ENCODE peak calls at places on chromosomes 12 and 14, in four cellular contexts. V is epithelial cell of prostate, D is IMR-90, O is colonic mucosa. T is an unnamed sample.

GRCh38 chr14:103273847-103274615 is 60.0 kb upstream of the EIF5 start:
- DNase-seq in V (no peak), D (no peak), O (peak; percentile 16), T (no peak)

GRCh38 chr12:25041006-25041741 is 92.3 kb upstream of the BCAT1 start:
- DNase-seq in V (no peak), O (no peak), D (no peak), T (no peak)

GRCh38 chr14:51318777-51319176 is 78.7 kb downstream of the TMX1 start:
- DNase-seq in D (no peak), V (no peak), O (no peak), T (no peak)

GRCh38 chr14:101906645-101907044 is 57.7 kb upstream of the DYNC1H1 start:
- DNase-seq in O (no peak), V (no peak), D (no peak), T (no peak)

GRCh38 chr12:52655720-52656124 is 3.7 kb upstream of the KRT2 start:
- DNase-seq in V (no peak), D (no peak), O (no peak), T (no peak)

GRCh38 chr12:1272132-1272531 is 281.1 kb downstream of the ERC1 start:
- DNase-seq in O (no peak), D (no peak), V (no peak), T (no peak)

GRCh38 chr12:109523071-109523470 is 45.6 kb downstream of the UBE3B start:
- DNase-seq in O (no peak), D (no peak), V (no peak), T (no peak)

GRCh38 chr12:76568130-76568529 is 8.6 kb upstream of the OSBPL8 start:
- DNase-seq in V (no peak), D (no peak), O (no peak), T (no peak)

GRCh38 chr14:33463731-33464130 is 487.1 kb downstream of the EGLN3 start:
- DNase-seq in D (no peak), V (no peak), O (no peak), T (no peak)

GRCh38 chr12:117090816-117091711 is 8.2 kb downstream of the TESC start:
- DNase-seq in D (no peak), O (no peak), V (no peak), T (peak; percentile 20)

GRCh38 chr12:119659289-119659897 is 8.5 kb upstream of the PRKAB1 start:
- DNase-seq in V (no peak), D (peak; percentile 24), O (peak; percentile 43), T (no peak)

GRCh38 chr12:124727244-124727673 is 136.4 kb downstream of the SCARB1 start:
- DNase-seq in V (no peak), O (peak; percentile 44), D (no peak), T (no peak)

GRCh38 chr14:67335781-67336180 is 23.8 kb downstream of the ATP6V1D start:
- DNase-seq in D (peak; percentile 27), V (no peak), O (no peak), T (no peak)

GRCh38 chr12:81644503-81644902 is 114.6 kb downstream of the PPFIA2 start:
- DNase-seq in V (no peak), D (peak; percentile 36), O (no peak), T (no peak)

GRCh38 chr12:31210104-31210503 is 115.8 kb downstream of the SINHCAF start:
- DNase-seq in V (no peak), O (no peak), D (no peak), T (no peak)

GRCh38 chr12:29733060-29733459 is 50.7 kb downstream of the TMTC1 start:
- DNase-seq in V (peak; percentile 29), D (peak; percentile 43), O (no peak), T (no peak)

GRCh38 chr12:69115955-69116354 is 123.4 kb upstream of the CPSF6 start:
- DNase-seq in O (no peak), V (no peak), D (no peak), T (no peak)

GRCh38 chr12:82527165-82527780 is 159.4 kb upstream of the TMTC2 start:
- DNase-seq in V (peak; percentile 8), O (peak; percentile 46), D (peak; percentile 64), T (no peak)

GRCh38 chr14:30034049-30034635 is 106.5 kb upstream of the PRKD1 start:
- DNase-seq in V (no peak), D (peak; percentile 17), O (no peak), T (no peak)

GRCh38 chr12:77830502-77830901 is at the start of gene NAV3:
- DNase-seq in D (no peak), V (no peak), O (no peak), T (no peak)

GRCh38 chr14:35829449-35829848 is 3.3 kb downstream of the BRMS1L start:
- DNase-seq in D (peak; percentile 73), V (no peak), O (no peak), T (no peak)

GRCh38 chr12:131530041-131530332 is 180.9 kb upstream of the SFSWAP start:
- DNase-seq in V (no peak), O (no peak), D (no peak), T (no peak)

GRCh38 chr12:64186789-64187188 is 35.3 kb downstream of the KICS2 start:
- DNase-seq in D (peak; percentile 47), V (peak; percentile 12), O (no peak), T (no peak)

GRCh38 chr12:47111392-47111778 is 31.6 kb upstream of the AMIGO2 start:
- DNase-seq in O (no peak), D (no peak), V (no peak), T (no peak)

GRCh38 chr12:25877446-25877845 is 81.0 kb upstream of the RASSF8 start:
- DNase-seq in V (no peak), D (no peak), O (no peak), T (no peak)

GRCh38 chr12:93020225-93020997 is 91.3 kb upstream of the EEA1 start:
- DNase-seq in V (no peak), D (no peak), O (peak; percentile 80), T (no peak)

GRCh38 chr12:6335451-6336078 is 6.3 kb downstream of the TNFRSF1A start:
- DNase-seq in V (peak; percentile 65), D (peak; percentile 88), O (peak; percentile 77), T (peak; percentile 84)

GRCh38 chr14:24215495-24216344 is at the start of gene MDP1:
- DNase-seq in D (peak; percentile 83), V (peak; percentile 44), O (peak; percentile 88), T (peak; percentile 94)

GRCh38 chr12:124295431-124296058 is 652 bp downstream of the RFLNA start:
- DNase-seq in O (peak; percentile 52), V (no peak), D (no peak), T (no peak)

GRCh38 chr14:105144231-105144665 is 24.3 kb downstream of the JAG2 start:
- DNase-seq in O (no peak), V (no peak), D (no peak), T (no peak)

GRCh38 chr14:92247347-92247746 is 75.6 kb upstream of the SLC24A4 start:
- DNase-seq in O (no peak), D (no peak), V (no peak), T (no peak)

GRCh38 chr14:97762386-97762785 is 965.2 kb downstream of the VRK1 start:
- DNase-seq in V (no peak), O (no peak), D (no peak), T (no peak)

GRCh38 chr12:85949253-85949652 is 75.2 kb downstream of the NTS start:
- DNase-seq in D (no peak), O (no peak), V (no peak), T (no peak)

GRCh38 chr12:85951823-85952222 is 77.7 kb downstream of the NTS start:
- DNase-seq in V (no peak), D (peak; percentile 5), O (no peak), T (no peak)

GRCh38 chr12:85947286-85947685 is 73.2 kb downstream of the NTS start:
- DNase-seq in O (no peak), D (no peak), V (no peak), T (no peak)

GRCh38 chr12:85948340-85948739 is 74.2 kb downstream of the NTS start:
- DNase-seq in O (no peak), D (no peak), V (no peak), T (no peak)
- H3K27ac ChIP-seq in O (no peak overlapping the region), D (no peak overlapping the region), V (no peak overlapping the region), T (no peak overlapping the region)

GRCh38 chr12:91989143-91989542 is 156.5 kb downstream of the BTG1 start:
- DNase-seq in D (no peak), O (no peak), V (no peak), T (no peak)

GRCh38 chr12:91988571-91988970 is 157.1 kb downstream of the BTG1 start:
- DNase-seq in D (no peak), O (no peak), V (no peak), T (no peak)

GRCh38 chr12:91991397-91992187 is 154.1 kb downstream of the BTG1 start:
- DNase-seq in V (no peak), O (no peak), D (no peak), T (no peak)

GRCh38 chr12:91988076-91988475 is 157.6 kb downstream of the BTG1 start:
- DNase-seq in V (no peak), O (no peak), D (no peak), T (no peak)

DNA sequence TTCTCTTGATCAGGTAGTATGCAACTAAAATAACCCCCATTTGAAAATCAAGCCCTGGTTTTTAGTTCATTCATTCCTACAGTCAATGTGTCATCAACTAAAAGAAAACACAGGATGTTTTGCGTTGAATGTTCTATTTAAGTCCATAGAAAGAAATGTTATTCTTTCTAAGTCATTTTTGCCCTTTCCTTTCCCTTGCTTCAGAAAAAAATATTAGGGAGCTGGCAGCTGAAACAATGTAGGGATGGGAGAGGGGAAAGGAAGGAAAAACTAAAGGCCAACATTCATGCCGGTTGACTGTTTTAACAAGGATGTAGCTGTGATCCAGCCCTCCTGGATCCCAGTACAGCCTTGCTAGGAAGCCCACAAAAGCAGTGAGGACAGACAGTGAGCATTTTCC is 155.1 kb downstream of the BTG1 start:
- DNase-seq in V (no peak), D (peak; percentile 63), O (no peak), T (no peak)
- H3K27ac ChIP-seq in V (no peak overlapping the region), D (peak overlapping the region; percentile 94), O (no peak overlapping the region), T (no peak overlapping the region)

GRCh38 chr14:69017706-69018105 is 38.6 kb upstream of the ACTN1 start:
- DNase-seq in O (no peak), V (no peak), D (no peak), T (no peak)

GRCh38 chr14:69014829-69015259 is 35.7 kb upstream of the ACTN1 start:
- DNase-seq in V (no peak), O (no peak), D (peak; percentile 34), T (no peak)

GRCh38 chr14:69010632-69011031 is 31.5 kb upstream of the ACTN1 start:
- DNase-seq in V (no peak), O (peak; percentile 66), D (no peak), T (no peak)

GRCh38 chr14:69012251-69012953 is 33.3 kb upstream of the ACTN1 start:
- DNase-seq in O (no peak), V (no peak), D (peak; percentile 61), T (no peak)

GRCh38 chr14:69013943-69014782 is 35.1 kb upstream of the ACTN1 start:
- DNase-seq in V (peak; percentile 37), O (peak; percentile 91), D (peak; percentile 83), T (peak; percentile 76)
- H3K27ac ChIP-seq in V (no peak overlapping the region), O (peak overlapping the region; percentile 56), D (no peak overlapping the region), T (no peak overlapping the region)

GRCh38 chr14:78196323-78196722 is 26.1 kb downstream of the NRXN3 start:
- DNase-seq in V (no peak), D (no peak), O (no peak), T (no peak)
- H3K27ac ChIP-seq in V (no peak overlapping the region), D (no peak overlapping the region), O (no peak overlapping the region), T (no peak overlapping the region)

DNA sequence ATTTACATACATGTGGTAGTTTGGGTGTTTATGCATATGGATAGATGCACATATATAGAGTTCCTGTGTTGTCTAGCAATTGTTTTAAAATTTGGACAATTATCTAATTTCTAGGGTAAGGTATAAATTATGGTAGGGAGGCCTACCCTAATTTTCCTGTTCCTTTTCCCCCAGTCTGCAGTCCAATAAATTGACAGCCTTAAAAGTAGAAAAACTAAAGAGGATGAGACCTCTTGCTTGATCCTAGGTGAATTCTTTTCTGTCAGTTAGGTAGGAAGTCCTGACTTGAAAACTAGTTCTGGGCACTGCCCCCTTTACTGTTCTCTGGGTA is 2.1 kb upstream of the CDKN1B start:
- DNase-seq in V (no peak), O (no peak), D (no peak), T (no peak)
- H3K27ac ChIP-seq in V (peak overlapping the region; percentile 97), O (peak overlapping the region; percentile 99), D (peak overlapping the region; percentile 92), T (peak overlapping the region; percentile 98)

T was measured in Peyer's patch.